ENCODE peak calls at places on chromosomes 4 and X, in ten cellular contexts. W is HCT116; G is epithelial cell of esophagus; L is psoas muscle; X is ovary; S is AG04449; J is astrocyte of the cerebellum; I is CD8-positive, alpha-beta T cell; K is dorsolateral prefrontal cortex; Z is AG09309. C is an unnamed sample.

GRCh38 chr4:108427946-108428345 is 192.4 kb upstream of the RPL34 start:
- DNase-seq in W (no peak), G (no peak), L (no peak), X (no peak), S (no peak), J (no peak), I (no peak), K (no peak), Z (peak; percentile 2), C (no peak)

GRCh38 chrX:21528076-21528475 is 130.1 kb downstream of the KLHL34 start:
- DNase-seq in W (no peak), G (no peak), L (no peak), X (no peak), S (no peak), J (no peak), I (no peak), K (no peak), Z (no peak), C (no peak)

GRCh38 chrX:119945481-119945880 is 1.9 kb upstream of the NKAP start:
- DNase-seq in W (no peak), G (no peak), L (no peak), X (no peak), S (no peak), J (no peak), I (no peak), K (no peak), Z (no peak), C (no peak)

GRCh38 chr4:40980318-40980883 is 230.6 kb downstream of the NSUN7 start:
- DNase-seq in W (no peak), G (peak; percentile 48), L (no peak), X (no peak), S (no peak), J (no peak), I (no peak), K (no peak), Z (no peak), C (no peak)

GRCh38 chrX:21723097-21723496 is 34.8 kb downstream of the SMPX start:
- DNase-seq in W (no peak), G (no peak), L (no peak), X (no peak), S (no peak), J (no peak), I (no peak), K (no peak), Z (no peak), C (no peak)

GRCh38 chrX:105483011-105483410 is 262.5 kb upstream of the TEX13A start:
- DNase-seq in W (no peak), G (peak; percentile 68), L (no peak), X (no peak), S (no peak), J (no peak), I (no peak), K (no peak), Z (no peak), C (peak; percentile 93)

GRCh38 chr4:89331197-89331596 is 23.6 kb upstream of the GPRIN3 start:
- DNase-seq in W (no peak), G (no peak), L (no peak), X (no peak), S (no peak), J (no peak), I (no peak), K (no peak), Z (no peak), C (no peak)

GRCh38 chrX:47226531-47227333 is 6.1 kb upstream of the USP11 start:
- DNase-seq in W (no peak), G (no peak), L (no peak), X (no peak), S (no peak), J (no peak), I (no peak), K (no peak), Z (no peak), C (no peak)

GRCh38 chr4:16165931-16166330 is 60.3 kb downstream of the TAPT1 start:
- DNase-seq in W (no peak), G (no peak), L (no peak), X (no peak), S (no peak), J (no peak), I (no peak), K (no peak), Z (no peak), C (no peak)

GRCh38 chr4:242121-242848 is 63.0 kb downstream of the ZNF732 start:
- DNase-seq in W (no peak), G (peak; percentile 51), L (peak; percentile 40), X (peak; percentile 56), S (no peak), J (peak; percentile 1), I (peak; percentile 25), K (peak; percentile 20), Z (peak; percentile 17), C (no peak)

GRCh38 chr4:175772170-175772685 is 39.8 kb downstream of the GPM6A start:
- DNase-seq in W (no peak), G (no peak), L (no peak), X (no peak), S (no peak), J (no peak), I (no peak), K (no peak), Z (no peak), C (no peak)

GRCh38 chrX:16431266-16431665 is 218.7 kb upstream of the S100G start:
- DNase-seq in W (no peak), G (no peak), L (no peak), X (no peak), S (no peak), J (no peak), I (no peak), K (no peak), Z (no peak), C (no peak)

GRCh38 chrX:16435399-16435986 is 214.5 kb upstream of the S100G start:
- DNase-seq in W (no peak), G (no peak), L (no peak), X (no peak), S (no peak), J (no peak), I (no peak), K (no peak), Z (no peak), C (no peak)

GRCh38 chrX:16433021-16433420 is 216.9 kb upstream of the S100G start:
- DNase-seq in W (no peak), G (no peak), L (no peak), X (no peak), S (no peak), J (no peak), I (no peak), K (no peak), Z (no peak), C (no peak)

DNA sequence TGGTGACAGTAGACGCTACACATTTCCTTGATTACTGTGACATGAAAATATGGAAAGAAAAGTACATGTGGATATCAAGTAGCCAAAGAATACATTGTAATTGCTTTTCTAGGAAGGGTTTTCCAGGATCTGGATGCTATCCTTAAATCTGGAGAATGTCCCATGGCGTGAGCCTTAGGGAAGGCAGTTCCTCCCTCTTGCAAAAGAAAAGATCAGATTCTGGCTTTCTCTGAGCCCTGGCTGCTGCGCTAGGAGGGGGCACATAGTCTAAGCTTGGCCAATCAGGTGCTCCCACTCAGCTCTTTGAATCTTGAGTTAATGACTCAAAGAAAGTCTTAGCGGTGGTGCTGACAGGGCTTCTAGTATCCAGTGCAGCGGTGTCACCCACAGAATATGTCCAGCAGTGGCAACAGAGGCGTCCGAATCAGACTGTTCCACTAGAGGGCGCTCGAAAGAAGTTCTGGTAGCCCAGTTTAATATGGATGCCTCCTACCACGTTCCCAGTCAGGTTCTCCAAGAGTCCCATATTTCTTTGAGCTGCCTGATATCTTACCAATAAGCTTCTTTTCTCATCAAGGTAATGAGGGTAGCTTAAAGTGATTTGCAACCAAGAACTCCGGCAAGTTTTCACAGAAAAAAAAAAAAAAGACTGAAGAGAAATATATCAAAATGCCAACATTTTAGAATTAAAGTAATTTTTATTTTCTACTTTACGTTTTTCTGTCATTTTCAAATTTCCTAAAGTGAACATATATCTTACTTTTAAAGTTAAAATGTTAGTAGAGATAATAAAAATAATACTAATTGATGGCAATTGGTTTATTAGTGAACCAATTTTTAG is 213.4 kb upstream of the S100G start:
- DNase-seq in W (peak; percentile 65), G (peak; percentile 68), L (peak; percentile 62), X (peak; percentile 12), S (no peak), J (peak; percentile 28), I (peak; percentile 8), K (peak; percentile 52), Z (no peak), C (peak; percentile 44)
- TF ChIP-seq CTCF in W (peak; percentile 40), G (peak; percentile 67), L (peak; percentile 61), X (no peak), S (peak; percentile 62), J (peak; percentile 67), I (peak; percentile 60), K (peak; percentile 67), Z (peak; percentile 79), C (peak; percentile 69)

GRCh38 chrX:50973199-50973598 is 62.7 kb downstream of the BMP15 start:
- DNase-seq in W (no peak), G (no peak), L (no peak), X (no peak), S (no peak), J (no peak), I (no peak), K (no peak), Z (no peak), C (no peak)

GRCh38 chrX:50980251-50980650 is 69.7 kb downstream of the BMP15 start:
- DNase-seq in W (no peak), G (no peak), L (no peak), X (no peak), S (no peak), J (no peak), I (no peak), K (no peak), Z (no peak), C (no peak)

GRCh38 chrX:50978920-50979660 is 68.6 kb downstream of the BMP15 start:
- DNase-seq in W (no peak), G (no peak), L (no peak), X (no peak), S (no peak), J (no peak), I (no peak), K (no peak), Z (no peak), C (no peak)
- TF ChIP-seq CTCF in W (no peak), G (no peak), L (no peak), X (no peak), S (no peak), J (peak; percentile 3), I (no peak), K (no peak), Z (peak; percentile 10), C (no peak)

GRCh38 chr4:2087170-2087569 is 28.0 kb downstream of the NAT8L start:
- DNase-seq in W (no peak), G (no peak), L (no peak), X (no peak), S (no peak), J (no peak), I (no peak), K (no peak), Z (no peak), C (no peak)
- TF ChIP-seq CTCF in W (peak; percentile 15), G (peak; percentile 27), L (no peak), X (no peak), S (no peak), J (no peak), I (no peak), K (no peak), Z (peak; percentile 28), C (peak; percentile 49)

DNA sequence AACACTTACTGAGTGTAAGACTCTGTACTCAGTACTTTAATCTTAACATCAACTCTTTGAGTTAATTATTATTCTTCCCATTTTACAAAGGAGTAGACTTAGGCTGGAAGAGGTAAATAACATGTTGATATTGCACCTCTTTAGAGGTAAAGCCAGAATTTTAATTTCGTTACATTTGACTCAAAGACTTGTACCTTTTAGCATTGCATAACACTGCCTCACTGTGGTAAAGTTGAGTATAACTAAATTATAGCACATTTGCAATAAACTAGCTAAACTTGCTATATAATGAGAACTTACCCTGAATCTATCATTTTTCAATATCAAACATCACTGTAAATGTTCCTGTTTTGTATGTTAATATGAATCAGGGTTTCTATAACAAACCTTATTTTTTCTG is 218.5 kb downstream of the PRR32 start:
- DNase-seq in W (no peak), G (peak; percentile 1), L (no peak), X (no peak), S (no peak), J (no peak), I (no peak), K (no peak), Z (no peak), C (no peak)
- TF ChIP-seq CTCF in W (no peak), G (no peak), L (no peak), X (no peak), S (no peak), J (no peak), I (no peak), K (peak; percentile 53), Z (no peak), C (peak; percentile 48)

C was measured in foreskin keratinocyte.